ENCODE peak calls at places on chromosomes 7 and 10, in seven cellular contexts. S is transverse colon, A is A549, Z is K562, E is stomach, C is sigmoid colon, L is ovary. H is an unnamed sample. For H3K9me3, the result is how much of the 10 kb centered on the place peaks cover.

GRCh38 chr10:89741126-89741762 is 39.9 kb downstream of the KIF20B start:
- DNase-seq in S (no peak), Z (peak), E (no peak), A (no peak), C (no peak), L (no peak), H (no peak)

GRCh38 chr7:158028290-158028941 is 559.2 kb downstream of the PTPRN2 start:
- DNase-seq in E (peak), Z (no peak), L (no peak), S (peak), A (no peak), C (peak), H (peak)

GRCh38 chr7:66013938-66014337 is 31.9 kb upstream of the GUSB start:
- DNase-seq in L (peak), Z (peak), C (no peak), S (peak), A (peak), E (peak), H (no peak)

GRCh38 chr10:4651404-4652037 is 174.5 kb upstream of the AKR1E2 start:
- DNase-seq in Z (no peak), S (no peak), L (no peak), C (no peak), E (no peak), A (no peak), H (no peak)

GRCh38 chr7:132709971-132710567 is 133.8 kb upstream of the PLXNA4 start:
- DNase-seq in Z (peak), E (peak), L (no peak), A (no peak), C (no peak), S (no peak), H (no peak)

GRCh38 chr10:97771055-97771811 is 566 bp downstream of the SFRP5 start:
- DNase-seq in Z (no peak), S (no peak), L (no peak), E (no peak), C (no peak), A (peak), H (no peak)

GRCh38 chr7:46319841-46320240 is 398.8 kb upstream of the IGFBP3 start:
- DNase-seq in E (no peak), L (no peak), C (no peak), A (no peak), S (no peak), Z (no peak), H (no peak)

GRCh38 chr7:19916011-19916410 is 142.6 kb upstream of the TMEM196 start:
- DNase-seq in E (no peak), A (no peak), Z (no peak), C (no peak), L (no peak), S (no peak), H (no peak)

GRCh38 chr10:117216611-117217195 is 19.4 kb downstream of the KCNK18 start:
- DNase-seq in L (peak), E (peak), S (peak), Z (peak), C (peak), A (peak), H (peak)

GRCh38 chr10:10911471-10911921 is 106.2 kb upstream of the CELF2 start:
- DNase-seq in C (peak), S (peak), E (peak), Z (no peak), L (peak), A (no peak), H (peak)

GRCh38 chr7:125430013-125430412 is 500.4 kb upstream of the POT1 start:
- DNase-seq in S (no peak), L (no peak), Z (no peak), E (no peak), C (no peak), A (no peak), H (no peak)

GRCh38 chr7:50615519-50615845 is 50.3 kb upstream of the DDC start:
- DNase-seq in S (no peak), E (no peak), L (no peak), C (no peak), A (no peak), Z (no peak), H (no peak)

GRCh38 chr10:109895095-109895818 is 28.1 kb downstream of the XPNPEP1 start:
- DNase-seq in A (no peak), S (no peak), E (peak), L (no peak), Z (no peak), C (no peak), H (no peak)

GRCh38 chr10:81870472-81870871 is 4.5 kb upstream of the NRG3 start:
- DNase-seq in C (no peak), L (no peak), E (no peak), S (no peak), Z (no peak), A (no peak), H (no peak)

GRCh38 chr10:15344876-15345285 is 26.2 kb downstream of the FAM171A1 start:
- DNase-seq in L (no peak), S (no peak), E (no peak), A (no peak), Z (peak), C (no peak), H (no peak)

GRCh38 chr10:71725998-71726672 is 6.6 kb upstream of the C10orf105 start:
- DNase-seq in Z (peak), L (no peak), E (no peak), S (peak), C (no peak), A (peak), H (no peak)

GRCh38 chr7:155456517-155456771 is 1.5 kb upstream of the EN2 start:
- DNase-seq in A (no peak), C (no peak), E (no peak), Z (no peak), L (no peak), S (no peak), H (no peak)

GRCh38 chr10:127840884-127841283 is 51.9 kb downstream of the CLRN3 start:
- DNase-seq in S (no peak), C (no peak), E (no peak), L (no peak), Z (no peak), A (no peak), H (no peak)

GRCh38 chr7:137269240-137269639 is 74.3 kb downstream of the PTN start:
- DNase-seq in A (no peak), Z (no peak), S (no peak), L (no peak), E (no peak), C (no peak), H (no peak)

GRCh38 chr10:24806262-24806661 is 82.6 kb upstream of the ARHGAP21 start:
- DNase-seq in Z (no peak), S (no peak), A (no peak), L (no peak), C (no peak), E (no peak), H (no peak)

GRCh38 chr7:99447943-99448342 is 9.2 kb downstream of the CPSF4 start:
- DNase-seq in A (peak), E (no peak), Z (peak), L (no peak), C (no peak), S (no peak), H (no peak)

GRCh38 chr7:26515462-26515861 is 223.8 kb downstream of the SNX10 start:
- DNase-seq in L (no peak), Z (peak), C (no peak), S (peak), E (peak), A (no peak), H (no peak)

GRCh38 chr7:95781967-95782586 is 9.7 kb downstream of the DYNC1I1 start:
- DNase-seq in S (no peak), L (no peak), E (no peak), Z (no peak), A (no peak), C (no peak), H (no peak)

GRCh38 chr7:71829499-71829898 is 582.6 kb downstream of the CALN1 start:
- DNase-seq in C (no peak), E (no peak), L (no peak), A (no peak), Z (no peak), S (no peak), H (no peak)

GRCh38 chr7:110375068-110375467 is 715.9 kb upstream of the LRRN3 start:
- DNase-seq in A (no peak), Z (no peak), C (no peak), E (no peak), S (no peak), L (no peak), H (no peak)
- TF ChIP-seq EP300 in A (no peak), Z (no peak), C (no peak), E (no peak), S (no peak), L (no peak), H (no peak)

GRCh38 chr10:19815478-19816419 is 483 bp upstream of the PLXDC2 start:
- DNase-seq in E (peak), C (peak), L (peak), Z (peak), S (peak), A (no peak), H (peak)
- TF ChIP-seq POLR2A in E (no peak), C (peak), L (no peak), Z (no peak), S (peak), A (no peak), H (peak)

GRCh38 chr7:145916776-145917175 is 199.8 kb upstream of the CNTNAP2 start:
- DNase-seq in C (no peak), L (no peak), Z (no peak), E (no peak), A (no peak), S (no peak), H (no peak)
- H3K9me3 ChIP-seq in C (under half), L (under half), Z (under half), E (under half), A (under half), S (under half), H (under half)

GRCh38 chr10:227014-227413 is 91.8 kb downstream of the ZMYND11 start:
- DNase-seq in L (no peak), E (no peak), C (no peak), S (no peak), Z (no peak), A (no peak), H (no peak)

GRCh38 chr10:224571-224970 is 89.3 kb downstream of the ZMYND11 start:
- DNase-seq in S (no peak), C (no peak), L (no peak), A (no peak), E (no peak), Z (no peak), H (no peak)

GRCh38 chr10:230758-231157 is 95.5 kb downstream of the ZMYND11 start:
- DNase-seq in C (no peak), A (peak), S (no peak), L (no peak), Z (peak), E (no peak), H (no peak)

GRCh38 chr10:232061-232460 is 96.8 kb downstream of the ZMYND11 start:
- DNase-seq in L (no peak), C (no peak), S (no peak), E (no peak), A (no peak), Z (no peak), H (no peak)

GRCh38 chr10:228366-228765 is 93.1 kb downstream of the ZMYND11 start:
- DNase-seq in L (no peak), C (no peak), Z (no peak), E (no peak), S (no peak), A (no peak), H (no peak)
- TF ChIP-seq EP300 in L (no peak), C (no peak), Z (no peak), E (no peak), S (no peak), A (no peak), H (no peak)

GRCh38 chr10:123327450-123327849 is 173.2 kb downstream of the BUB3 start:
- DNase-seq in C (no peak), Z (no peak), E (no peak), A (no peak), S (no peak), L (no peak), H (no peak)
- TF ChIP-seq POLR2A in C (no peak), Z (no peak), E (no peak), A (no peak), S (no peak), L (no peak), H (no peak)

H was measured in suprapubic skin.